ENCODE peak calls at places on chromosomes 4 and X, in seven cellular contexts. Y is OCI-LY7; C is CD8-positive, alpha-beta T cell; R is lower lobe of right lung; G is pancreas; I is HCT116; W is endothelial cell of umbilical vein. M is an unnamed sample.

GRCh38 chr4:177128306-177128705 is 181.4 kb upstream of the NEIL3 start:
- DNase-seq in Y (no peak), C (no peak), R (no peak), G (no peak), I (no peak), W (peak; percentile 77), M (no peak)

GRCh38 chr4:80235451-80235850 is 31.0 kb upstream of the FGF5 start:
- DNase-seq in Y (no peak), C (no peak), R (no peak), G (no peak), I (no peak), W (no peak), M (no peak)

GRCh38 chr4:77127837-77128621 is 29.0 kb upstream of the CCNG2 start:
- DNase-seq in Y (no peak), C (no peak), R (no peak), G (no peak), I (no peak), W (no peak), M (no peak)

GRCh38 chr4:98996056-98996941 is 778 bp downstream of the METAP1 start:
- DNase-seq in Y (peak; percentile 44), C (peak; percentile 28), R (no peak), G (peak; percentile 78), I (no peak), W (peak; percentile 29), M (no peak)

GRCh38 chrX:40073439-40074054 is 24.2 kb downstream of the BCOR start:
- DNase-seq in Y (no peak), C (no peak), R (no peak), G (peak; percentile 29), I (no peak), W (no peak), M (no peak)

GRCh38 chr4:142976482-142976881 is 130.4 kb upstream of the INPP4B start:
- DNase-seq in Y (no peak), C (no peak), R (no peak), G (no peak), I (no peak), W (no peak), M (no peak)

GRCh38 chr4:35151816-35152572 is 1092.3 kb downstream of the ARAP2 start:
- DNase-seq in Y (peak; percentile 3), C (no peak), R (no peak), G (no peak), I (peak; percentile 29), W (no peak), M (no peak)

GRCh38 chr4:153651961-153652784 is 31.9 kb upstream of the TLR2 start:
- DNase-seq in Y (no peak), C (no peak), R (no peak), G (no peak), I (no peak), W (no peak), M (no peak)

GRCh38 chr4:24063771-24064170 is 173.9 kb upstream of the PPARGC1A start:
- DNase-seq in Y (no peak), C (no peak), R (no peak), G (no peak), I (no peak), W (no peak), M (no peak)

GRCh38 chrX:9816094-9816700 is 30.0 kb downstream of the SHROOM2 start:
- DNase-seq in Y (no peak), C (no peak), R (no peak), G (no peak), I (no peak), W (no peak), M (no peak)

GRCh38 chr4:22676058-22676457 is 16.7 kb upstream of the GBA3 start:
- DNase-seq in Y (no peak), C (no peak), R (no peak), G (no peak), I (no peak), W (no peak), M (no peak)

GRCh38 chr4:23967281-23967680 is 77.4 kb upstream of the PPARGC1A start:
- DNase-seq in Y (no peak), C (no peak), R (no peak), G (no peak), I (no peak), W (no peak), M (no peak)

GRCh38 chr4:67152976-67153375 is 392.3 kb downstream of the CENPC start:
- DNase-seq in Y (no peak), C (no peak), R (no peak), G (no peak), I (no peak), W (no peak), M (no peak)

GRCh38 chrX:120604359-120604782 is 470 bp downstream of the MCTS1 start:
- DNase-seq in Y (peak; percentile 63), C (peak; percentile 22), R (no peak), G (no peak), I (no peak), W (peak; percentile 45), M (no peak)

GRCh38 chr4:182555997-182556418 is 312.8 kb downstream of the TENM3 start:
- DNase-seq in Y (no peak), C (no peak), R (no peak), G (no peak), I (no peak), W (no peak), M (no peak)

GRCh38 chrX:78957049-78957767 is 12.0 kb downstream of the P2RY10 start:
- DNase-seq in Y (no peak), C (no peak), R (no peak), G (no peak), I (no peak), W (no peak), M (no peak)

GRCh38 chr4:7788193-7788592 is 151.5 kb downstream of the AFAP1 start:
- DNase-seq in Y (no peak), C (no peak), R (peak; percentile 44), G (no peak), I (no peak), W (no peak), M (peak; percentile 23)

GRCh38 chrX:119419146-119419545 is 20.0 kb downstream of the SLC25A43 start:
- DNase-seq in Y (no peak), C (no peak), R (no peak), G (no peak), I (no peak), W (no peak), M (no peak)

GRCh38 chr4:22614114-22614513 is 78.6 kb upstream of the GBA3 start:
- DNase-seq in Y (no peak), C (no peak), R (no peak), G (no peak), I (no peak), W (no peak), M (no peak)

GRCh38 chr4:98970386-98970785 is 25.1 kb upstream of the METAP1 start:
- DNase-seq in Y (no peak), C (no peak), R (no peak), G (no peak), I (no peak), W (no peak), M (no peak)

GRCh38 chr4:3342182-3342854 is 49.5 kb downstream of the RGS12 start:
- DNase-seq in Y (no peak), C (peak; percentile 37), R (no peak), G (no peak), I (no peak), W (peak; percentile 81), M (no peak)

GRCh38 chrX:113802837-113803236 is 781.0 kb upstream of the HTR2C start:
- DNase-seq in Y (no peak), C (no peak), R (no peak), G (no peak), I (no peak), W (no peak), M (no peak)

DNA sequence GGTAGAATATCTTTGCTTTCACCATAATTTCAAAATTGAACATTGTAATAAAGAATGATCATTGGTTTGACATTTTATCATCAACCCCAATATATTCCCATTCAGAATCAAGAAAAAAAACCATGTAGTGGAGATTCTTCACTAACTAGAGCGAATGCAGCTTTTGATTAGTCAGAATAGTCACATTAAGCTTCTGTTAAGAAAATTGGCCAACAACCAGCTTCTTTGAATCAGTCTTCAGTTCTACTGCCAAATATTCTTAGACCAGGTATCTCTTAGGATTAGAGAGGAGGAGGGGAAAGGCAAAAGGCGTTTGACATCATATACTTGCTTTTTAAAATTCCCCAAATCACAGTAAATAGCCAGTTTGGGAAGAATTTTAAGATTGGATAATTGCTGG is 22.2 kb upstream of the TBC1D8B start:
- DNase-seq in Y (no peak), C (no peak), R (no peak), G (no peak), I (no peak), W (no peak), M (no peak)
- H3K27ac ChIP-seq in Y (no peak overlapping the region), C (no peak overlapping the region), R (no peak overlapping the region), G (peak overlapping the region; percentile 51), I (no peak overlapping the region), W (no peak overlapping the region), M (no peak overlapping the region)

GRCh38 chr4:167775374-167775773 is 317.0 kb upstream of the ANXA10 start:
- DNase-seq in Y (no peak), C (no peak), R (no peak), G (no peak), I (no peak), W (no peak), M (no peak)

GRCh38 chr4:167779864-167780263 is 312.5 kb upstream of the ANXA10 start:
- DNase-seq in Y (no peak), C (no peak), R (no peak), G (no peak), I (no peak), W (no peak), M (no peak)

GRCh38 chr4:167774646-167775045 is 317.7 kb upstream of the ANXA10 start:
- DNase-seq in Y (no peak), C (no peak), R (no peak), G (no peak), I (no peak), W (no peak), M (no peak)

GRCh38 chr4:167779280-167779679 is 313.1 kb upstream of the ANXA10 start:
- DNase-seq in Y (no peak), C (no peak), R (no peak), G (no peak), I (no peak), W (no peak), M (no peak)
- H3K4me3 ChIP-seq in Y (no peak overlapping the region), C (no peak overlapping the region), R (no peak overlapping the region), G (no peak overlapping the region), I (no peak overlapping the region), W (no peak overlapping the region), M (no peak overlapping the region)

DNA sequence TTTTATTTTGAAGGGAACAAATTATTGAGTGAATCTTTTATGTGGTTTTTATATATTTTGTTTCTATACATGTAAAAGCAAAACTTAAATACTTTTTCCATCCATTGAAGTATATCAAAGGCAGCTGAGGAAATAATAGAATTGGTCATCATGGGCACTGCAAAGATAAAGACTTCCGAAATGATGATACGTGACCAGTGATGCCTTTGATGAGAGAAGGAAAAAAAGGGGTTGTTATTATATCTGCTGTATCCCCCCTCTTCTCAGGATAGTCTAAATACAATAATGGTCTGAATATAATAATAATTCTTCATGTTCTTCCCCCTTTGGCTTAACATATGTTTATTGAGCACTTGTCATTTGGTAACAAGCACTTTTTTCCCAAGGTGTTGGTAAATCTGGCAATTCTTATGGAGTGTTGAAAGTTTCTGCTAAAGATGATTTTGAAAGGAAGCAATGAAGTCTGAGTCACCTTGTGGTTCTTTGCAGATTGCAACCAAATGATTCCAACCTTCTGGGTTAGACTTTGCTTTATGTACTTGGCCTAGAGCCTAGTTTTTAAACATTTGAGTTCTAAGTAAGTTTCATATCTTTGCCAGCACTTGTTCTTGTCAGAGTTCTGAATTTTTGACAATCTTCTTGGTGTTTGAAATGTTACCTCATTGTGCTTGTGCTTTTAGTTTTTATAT is 60.8 kb downstream of the USP9X start:
- DNase-seq in Y (no peak), C (no peak), R (no peak), G (no peak), I (peak; percentile 19), W (peak; percentile 69), M (no peak)
- TF ChIP-seq CTCF in Y (no peak), C (no peak), R (no peak), G (no peak), I (no peak), W (no peak), M (no peak)

GRCh38 chr4:151537726-151538125 is 128.8 kb downstream of the FHIP1A start:
- DNase-seq in Y (no peak), C (no peak), R (no peak), G (no peak), I (no peak), W (no peak), M (no peak)
- H3K27ac ChIP-seq in Y (no peak overlapping the region), C (no peak overlapping the region), R (no peak overlapping the region), G (no peak overlapping the region), I (no peak overlapping the region), W (no peak overlapping the region), M (peak overlapping the region; percentile 27)

M was measured in RWPE2.